ENCODE peak calls at places on chromosomes 13 and 19, in nine cellular contexts. T is IMR-90, D is A549, R is heart left ventricle, F is esophagus squamous epithelium, E is sigmoid colon, Y is body of pancreas, K is lower leg skin, A is tibial nerve. W is an unnamed sample.

GRCh38 chr13:67223024-67223423 is 7.1 kb downstream of the PCDH9 start:
- DNase-seq in T (peak), D (no peak), R (no peak), F (no peak), E (no peak), Y (no peak), K (no peak), A (no peak), W (no peak)

GRCh38 chr13:99426426-99426825 is 74.8 kb upstream of the TM9SF2 start:
- DNase-seq in T (no peak), D (no peak), R (no peak), F (no peak), E (no peak), Y (no peak), K (no peak), A (no peak), W (no peak)

GRCh38 chr13:27347373-27347772 is 76.7 kb downstream of the RASL11A start:
- DNase-seq in T (peak), D (no peak), R (no peak), F (no peak), E (no peak), Y (no peak), K (no peak), A (no peak), W (no peak)

GRCh38 chr13:76708138-76708537 is 178.1 kb downstream of the KCTD12 start:
- DNase-seq in T (no peak), D (no peak), R (no peak), F (no peak), E (no peak), Y (no peak), K (no peak), A (no peak), W (no peak)

GRCh38 chr19:50838239-50838638 is 4.9 kb upstream of the KLK15 start:
- DNase-seq in T (no peak), D (peak), R (no peak), F (no peak), E (peak), Y (no peak), K (no peak), A (no peak), W (no peak)

GRCh38 chr19:3474015-3474414 is 6.3 kb downstream of the SMIM24 start:
- DNase-seq in T (no peak), D (no peak), R (no peak), F (no peak), E (no peak), Y (no peak), K (no peak), A (no peak), W (no peak)

GRCh38 chr13:50474094-50474654 is 369.3 kb downstream of the DLEU7 start:
- DNase-seq in T (no peak), D (no peak), R (no peak), F (no peak), E (no peak), Y (no peak), K (no peak), A (no peak), W (no peak)

GRCh38 chr13:41034862-41035261 is 15.7 kb upstream of the ELF1 start:
- DNase-seq in T (peak), D (no peak), R (no peak), F (no peak), E (no peak), Y (no peak), K (no peak), A (no peak), W (no peak)

GRCh38 chr13:111398715-111399299 is 78.4 kb downstream of the TEX29 start:
- DNase-seq in T (no peak), D (no peak), R (peak), F (no peak), E (peak), Y (no peak), K (no peak), A (no peak), W (no peak)

GRCh38 chr13:79522583-79522982 is 41.6 kb downstream of the NDFIP2 start:
- DNase-seq in T (peak), D (no peak), R (no peak), F (no peak), E (no peak), Y (no peak), K (peak), A (no peak), W (peak)

GRCh38 chr13:91242652-91243051 is 104.8 kb upstream of the MIR17HG start:
- DNase-seq in T (no peak), D (no peak), R (no peak), F (no peak), E (no peak), Y (no peak), K (no peak), A (no peak), W (no peak)

GRCh38 chr13:72004975-72005374 is 138.0 kb upstream of the DACH1 start:
- DNase-seq in T (no peak), D (no peak), R (no peak), F (no peak), E (no peak), Y (no peak), K (no peak), A (peak), W (no peak)

GRCh38 chr13:111517641-111518010 is 197.2 kb downstream of the TEX29 start:
- DNase-seq in T (no peak), D (no peak), R (no peak), F (no peak), E (no peak), Y (no peak), K (no peak), A (no peak), W (no peak)

GRCh38 chr13:102376314-102376713 is 25.5 kb downstream of the FGF14 start:
- DNase-seq in T (no peak), D (no peak), R (no peak), F (no peak), E (no peak), Y (no peak), K (no peak), A (no peak), W (no peak)

GRCh38 chr19:18417250-18418033 is 1.8 kb upstream of the SSBP4 start:
- DNase-seq in T (peak), D (no peak), R (peak), F (no peak), E (peak), Y (peak), K (no peak), A (no peak), W (peak)

GRCh38 chr19:35673121-35673804 is 6.9 kb downstream of the UPK1A start:
- DNase-seq in T (peak), D (peak), R (no peak), F (no peak), E (peak), Y (peak), K (no peak), A (no peak), W (peak)

GRCh38 chr19:16631465-16631864 is 3.5 kb upstream of the MED26 start:
- DNase-seq in T (no peak), D (no peak), R (no peak), F (no peak), E (no peak), Y (no peak), K (no peak), A (no peak), W (no peak)

GRCh38 chr13:113124211-113125025 is 1.8 kb downstream of the F10 start:
- DNase-seq in T (no peak), D (no peak), R (no peak), F (no peak), E (no peak), Y (no peak), K (no peak), A (no peak), W (no peak)

GRCh38 chr13:78341032-78341431 is 262.3 kb downstream of the POU4F1 start:
- DNase-seq in T (no peak), D (no peak), R (no peak), F (no peak), E (no peak), Y (no peak), K (no peak), A (no peak), W (no peak)

GRCh38 chr19:35247526-35248309 is 1.1 kb upstream of the LSR start:
- DNase-seq in T (no peak), D (peak), R (peak), F (no peak), E (no peak), Y (peak), K (peak), A (no peak), W (no peak)

GRCh38 chr13:48902421-48902820 is 73.3 kb upstream of the FNDC3A start:
- DNase-seq in T (peak), D (no peak), R (no peak), F (no peak), E (no peak), Y (no peak), K (no peak), A (no peak), W (no peak)

GRCh38 chr19:30208661-30209060 is 163.5 kb upstream of the ZNF536 start:
- DNase-seq in T (no peak), D (no peak), R (no peak), F (no peak), E (no peak), Y (no peak), K (peak), A (no peak), W (no peak)

DNA sequence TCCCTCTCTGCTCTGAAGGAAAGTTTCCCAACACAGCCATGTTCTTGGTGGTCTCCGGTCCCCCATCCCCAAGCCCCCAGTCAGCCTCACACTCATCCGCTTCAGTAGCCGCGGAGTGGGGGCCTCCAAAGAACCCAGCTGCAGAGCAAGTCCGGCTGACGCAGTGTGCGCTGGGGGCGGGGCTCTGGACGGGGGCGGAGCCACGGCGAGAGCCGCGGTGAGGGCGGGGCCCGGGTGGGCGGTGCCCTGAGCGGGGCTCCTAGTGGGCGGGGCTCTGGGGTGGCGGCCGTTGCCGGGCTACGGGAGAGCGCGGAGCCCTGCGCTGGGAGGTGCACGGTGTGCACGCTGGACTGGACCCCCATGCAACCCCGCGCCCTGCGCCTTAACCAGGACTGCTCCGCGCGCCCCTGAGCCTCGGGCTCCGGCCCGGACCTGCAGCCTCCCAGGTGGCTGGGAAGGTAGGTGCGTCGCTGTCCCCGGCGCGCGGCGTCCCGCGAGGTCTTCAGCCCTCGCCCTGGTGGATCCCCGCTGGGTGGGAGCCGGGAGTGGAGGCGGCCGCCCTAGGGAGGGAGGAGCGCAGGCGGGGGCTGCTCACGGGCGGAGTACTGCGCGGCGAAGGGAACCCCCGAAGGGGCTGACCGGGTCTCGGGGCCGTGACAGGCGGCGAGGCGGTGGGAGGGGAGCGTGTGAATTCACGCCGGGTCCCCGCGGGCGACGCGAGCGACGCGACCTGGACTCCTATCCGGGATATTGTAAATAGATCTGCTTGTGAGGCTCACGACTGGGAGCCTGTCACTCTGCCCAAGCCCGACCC is 9.1 kb downstream of the TNFRSF19 start:
- DNase-seq in T (peak), D (peak), R (peak), F (peak), E (peak), Y (peak), K (peak), A (peak), W (peak)
- TF ChIP-seq POLR2A in T (peak), D (peak), R (peak), F (no peak), E (peak), Y (peak), K (no peak), A (peak), W (peak)

DNA sequence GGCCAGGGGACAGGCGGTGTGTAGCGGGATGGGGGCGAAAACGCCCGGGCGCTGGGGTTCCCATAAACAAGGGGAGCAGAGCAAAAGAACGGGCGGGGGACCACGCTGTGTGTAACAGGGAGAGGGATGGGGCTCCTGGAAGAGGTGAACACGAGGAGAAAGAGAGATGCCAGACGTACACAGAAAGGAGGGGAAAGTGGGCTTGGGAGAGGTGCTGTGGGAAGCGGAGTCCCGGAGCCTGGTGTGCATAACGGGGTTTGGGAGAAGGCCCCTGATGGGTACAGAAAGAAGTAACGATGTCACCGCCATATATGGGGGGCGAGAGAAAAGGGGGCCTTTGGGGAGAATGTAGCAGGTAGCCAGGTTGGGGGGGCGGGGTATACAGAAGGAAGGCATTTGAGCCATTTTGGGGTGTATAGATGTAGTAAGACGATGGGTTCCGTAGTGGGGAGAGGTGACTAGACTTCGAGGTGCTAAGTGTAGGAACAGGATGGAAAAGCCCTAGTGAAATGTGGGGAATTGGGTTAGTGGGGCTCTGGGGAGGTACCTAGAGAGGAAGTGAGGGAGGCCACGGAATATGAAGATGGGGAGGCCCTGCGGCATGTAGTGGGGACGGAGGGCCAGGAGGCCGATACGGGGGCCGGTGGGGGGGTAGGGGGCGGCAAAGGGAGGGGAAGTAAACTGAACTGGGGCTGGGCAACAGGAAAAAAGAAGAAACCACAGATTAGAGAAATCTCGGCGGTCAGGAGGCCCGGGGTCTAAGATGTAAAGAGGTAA is 762 bp downstream of the ZNF580 start:
- DNase-seq in T (peak), D (peak), R (no peak), F (no peak), E (peak), Y (no peak), K (no peak), A (no peak), W (peak)
- TF ChIP-seq POLR2A in T (no peak), D (peak), R (no peak), F (no peak), E (no peak), Y (peak), K (no peak), A (no peak), W (no peak)

GRCh38 chr13:42875448-42876269 is 94.3 kb downstream of the FAM216B start:
- DNase-seq in T (peak), D (no peak), R (no peak), F (no peak), E (no peak), Y (no peak), K (no peak), A (no peak), W (no peak)
- TF ChIP-seq POLR2A in T (no peak), D (no peak), R (no peak), F (no peak), E (no peak), Y (no peak), K (no peak), A (no peak), W (no peak)

GRCh38 chr19:33302175-33302973 is at the start of gene CEBPA:
- DNase-seq in T (peak), D (peak), R (peak), F (no peak), E (peak), Y (peak), K (no peak), A (peak), W (peak)
- TF ChIP-seq POLR2A in T (peak), D (peak), R (peak), F (peak), E (no peak), Y (peak), K (no peak), A (peak), W (no peak)

GRCh38 chr13:97499181-97499580 is 65.2 kb downstream of the RAP2A start:
- DNase-seq in T (peak), D (no peak), R (no peak), F (no peak), E (no peak), Y (no peak), K (no peak), A (no peak), W (no peak)

GRCh38 chr13:97506511-97506910 is 72.5 kb downstream of the RAP2A start:
- DNase-seq in T (peak), D (no peak), R (no peak), F (no peak), E (no peak), Y (no peak), K (no peak), A (peak), W (no peak)

GRCh38 chr13:97502691-97503090 is 68.7 kb downstream of the RAP2A start:
- DNase-seq in T (no peak), D (no peak), R (no peak), F (no peak), E (no peak), Y (no peak), K (no peak), A (no peak), W (no peak)

GRCh38 chr13:97502192-97502591 is 68.2 kb downstream of the RAP2A start:
- DNase-seq in T (peak), D (no peak), R (peak), F (no peak), E (peak), Y (no peak), K (no peak), A (peak), W (no peak)

GRCh38 chr13:97505022-97505421 is 71.1 kb downstream of the RAP2A start:
- DNase-seq in T (no peak), D (no peak), R (no peak), F (no peak), E (no peak), Y (no peak), K (no peak), A (no peak), W (no peak)
- TF ChIP-seq POLR2A in T (no peak), D (no peak), R (no peak), F (no peak), E (no peak), Y (no peak), K (no peak), A (no peak), W (no peak)

DNA sequence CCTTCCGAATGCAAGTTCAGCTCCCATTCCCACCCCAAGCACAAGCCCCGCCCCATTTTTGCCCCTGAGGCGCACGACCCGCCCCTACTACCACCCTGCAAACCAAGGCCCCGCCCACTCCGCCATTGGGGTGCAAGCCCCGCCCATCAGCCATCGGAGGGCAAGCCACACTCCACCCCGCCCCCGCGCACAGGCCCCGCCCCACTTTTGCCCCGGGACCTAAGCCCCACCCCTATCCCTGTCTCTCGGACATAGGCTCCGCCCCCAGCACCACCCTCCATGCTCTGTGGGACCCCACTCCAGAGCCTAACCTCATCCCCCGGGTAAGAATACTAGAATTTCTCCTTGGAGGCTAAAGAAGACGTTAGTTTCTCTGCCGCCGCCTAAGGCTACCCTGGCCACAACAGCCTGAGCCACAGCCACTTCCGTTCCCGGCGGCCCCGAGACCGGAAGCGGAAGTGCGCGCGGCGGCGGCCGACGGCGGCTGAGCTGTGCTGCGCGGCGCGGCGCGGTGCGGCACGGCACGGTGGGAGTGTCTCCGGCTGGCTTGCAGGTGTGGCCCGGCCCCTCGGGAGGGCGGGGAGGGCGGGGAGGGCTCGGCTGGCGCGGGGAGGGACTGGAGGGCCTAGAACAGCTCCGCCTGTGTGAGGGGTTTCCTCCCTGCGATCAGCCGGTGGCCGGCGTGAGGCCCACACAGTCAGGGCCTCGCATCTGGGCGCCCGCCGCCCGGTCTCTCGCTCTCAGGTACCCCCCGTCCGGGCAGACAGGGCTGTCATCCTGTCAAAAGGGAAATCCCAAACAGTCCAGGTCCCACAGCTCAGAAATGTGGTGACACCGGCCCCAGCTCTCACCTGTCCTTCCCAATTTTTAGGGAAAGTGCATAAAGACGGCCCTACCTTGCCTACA is at the start of gene ZNF333:
- DNase-seq in T (peak), D (peak), R (peak), F (peak), E (peak), Y (peak), K (peak), A (peak), W (peak)
- TF ChIP-seq POLR2A in T (peak), D (peak), R (peak), F (no peak), E (no peak), Y (peak), K (no peak), A (no peak), W (peak)

W was measured in erythroblast.